ENCODE peak calls at places on chromosomes 4 and X, in four cellular contexts. One of them, this sample, is unnamed.

GRCh38 chr4:19945979-19946380 is 305.7 kb upstream of the SLIT2 start:
- DNase-seq in astrocyte of the spinal cord: peak
- DNase-seq in WTC11: no peak
- DNase-seq in epithelial cell of esophagus: peak
- DNase-seq in this sample: no peak

GRCh38 chr4:15331930-15332329 is 95.9 kb upstream of the C1QTNF7 start:
- DNase-seq in astrocyte of the spinal cord: no peak
- DNase-seq in WTC11: no peak
- DNase-seq in epithelial cell of esophagus: no peak
- DNase-seq in this sample: no peak

GRCh38 chr4:113003841-113004240 is 45.6 kb upstream of the ANK2 start:
- DNase-seq in astrocyte of the spinal cord: peak
- DNase-seq in WTC11: no peak
- DNase-seq in epithelial cell of esophagus: peak
- DNase-seq in this sample: no peak

GRCh38 chr4:184369871-184370270 is 104.5 kb downstream of the IRF2 start:
- DNase-seq in astrocyte of the spinal cord: no peak
- DNase-seq in WTC11: no peak
- DNase-seq in epithelial cell of esophagus: no peak
- DNase-seq in this sample: no peak

GRCh38 chr4:15521442-15522039 is 51.9 kb downstream of the CC2D2A start:
- DNase-seq in astrocyte of the spinal cord: peak
- DNase-seq in WTC11: no peak
- DNase-seq in epithelial cell of esophagus: no peak
- DNase-seq in this sample: no peak

GRCh38 chr4:114052227-114052626 is 72.8 kb upstream of the ARSJ start:
- DNase-seq in astrocyte of the spinal cord: no peak
- DNase-seq in WTC11: no peak
- DNase-seq in epithelial cell of esophagus: no peak
- DNase-seq in this sample: no peak

GRCh38 chr4:89109841-89110540 is 1.3 kb upstream of the TIGD2 start:
- DNase-seq in astrocyte of the spinal cord: no peak
- DNase-seq in WTC11: no peak
- DNase-seq in epithelial cell of esophagus: no peak
- DNase-seq in this sample: no peak

GRCh38 chr4:180059216-180059881 is 2183.9 kb upstream of the TENM3 start:
- DNase-seq in astrocyte of the spinal cord: peak
- DNase-seq in WTC11: peak
- DNase-seq in epithelial cell of esophagus: no peak
- DNase-seq in this sample: peak

GRCh38 chr4:98838977-98839618 is 89.8 kb downstream of the EIF4E start:
- DNase-seq in astrocyte of the spinal cord: peak
- DNase-seq in WTC11: no peak
- DNase-seq in epithelial cell of esophagus: peak
- DNase-seq in this sample: peak

GRCh38 chr4:56626963-56627362 is 54.1 kb downstream of the HOPX start:
- DNase-seq in astrocyte of the spinal cord: no peak
- DNase-seq in WTC11: no peak
- DNase-seq in epithelial cell of esophagus: no peak
- DNase-seq in this sample: no peak

GRCh38 chrX:15050395-15050794 is 177.2 kb downstream of the MOSPD2 start:
- DNase-seq in astrocyte of the spinal cord: no peak
- DNase-seq in WTC11: no peak
- DNase-seq in epithelial cell of esophagus: no peak
- DNase-seq in this sample: no peak

GRCh38 chr4:26028793-26029511 is 114.9 kb downstream of the SMIM20 start:
- DNase-seq in astrocyte of the spinal cord: peak
- DNase-seq in WTC11: peak
- DNase-seq in epithelial cell of esophagus: peak
- DNase-seq in this sample: peak

GRCh38 chrX:83984961-83985360 is 124.0 kb downstream of the CYLC1 start:
- DNase-seq in astrocyte of the spinal cord: no peak
- DNase-seq in WTC11: no peak
- DNase-seq in epithelial cell of esophagus: no peak
- DNase-seq in this sample: no peak

GRCh38 chr4:176745902-176746301 is 46.8 kb downstream of the VEGFC start:
- DNase-seq in astrocyte of the spinal cord: no peak
- DNase-seq in WTC11: no peak
- DNase-seq in epithelial cell of esophagus: peak
- DNase-seq in this sample: no peak

GRCh38 chr4:177308842-177309524 is 691 bp upstream of the NEIL3 start:
- DNase-seq in astrocyte of the spinal cord: no peak
- DNase-seq in WTC11: no peak
- DNase-seq in epithelial cell of esophagus: no peak
- DNase-seq in this sample: no peak

GRCh38 chr4:183504930-183505555 is at the start of gene ING2:
- DNase-seq in astrocyte of the spinal cord: no peak
- DNase-seq in WTC11: no peak
- DNase-seq in epithelial cell of esophagus: peak
- DNase-seq in this sample: no peak

GRCh38 chr4:106494066-106494465 is 125.5 kb upstream of the GIMD1 start:
- DNase-seq in astrocyte of the spinal cord: peak
- DNase-seq in WTC11: no peak
- DNase-seq in epithelial cell of esophagus: peak
- DNase-seq in this sample: no peak

GRCh38 chrX:39764441-39764914 is 333.3 kb downstream of the BCOR start:
- DNase-seq in astrocyte of the spinal cord: peak
- DNase-seq in WTC11: no peak
- DNase-seq in epithelial cell of esophagus: no peak
- DNase-seq in this sample: no peak

GRCh38 chr4:144820706-144821105 is 174.8 kb downstream of the HHIP start:
- DNase-seq in astrocyte of the spinal cord: peak
- DNase-seq in WTC11: no peak
- DNase-seq in epithelial cell of esophagus: no peak
- DNase-seq in this sample: no peak

GRCh38 chr4:76708986-76709385 is 189.0 kb downstream of the SOWAHB start:
- DNase-seq in astrocyte of the spinal cord: no peak
- DNase-seq in WTC11: no peak
- DNase-seq in epithelial cell of esophagus: no peak
- DNase-seq in this sample: no peak

GRCh38 chrX:23981222-23981621 is 45.8 kb downstream of the KLHL15 start:
- DNase-seq in astrocyte of the spinal cord: no peak
- DNase-seq in WTC11: no peak
- DNase-seq in epithelial cell of esophagus: no peak
- DNase-seq in this sample: no peak

GRCh38 chr4:41232406-41232805 is 18.1 kb upstream of the APBB2 start:
- DNase-seq in astrocyte of the spinal cord: no peak
- DNase-seq in WTC11: no peak
- DNase-seq in epithelial cell of esophagus: no peak
- DNase-seq in this sample: no peak

GRCh38 chrX:71870337-71871098 is 40.1 kb upstream of the NHSL2 start:
- DNase-seq in astrocyte of the spinal cord: peak
- DNase-seq in WTC11: peak
- DNase-seq in epithelial cell of esophagus: no peak
- DNase-seq in this sample: peak

GRCh38 chrX:134362560-134363089 is 97.3 kb upstream of the HPRT1 start:
- DNase-seq in astrocyte of the spinal cord: no peak
- DNase-seq in WTC11: no peak
- DNase-seq in epithelial cell of esophagus: no peak
- DNase-seq in this sample: no peak

GRCh38 chr4:147160908-147161513 is 215.3 kb upstream of the TTC29 start:
- DNase-seq in astrocyte of the spinal cord: peak
- DNase-seq in WTC11: no peak
- DNase-seq in epithelial cell of esophagus: peak
- DNase-seq in this sample: peak

GRCh38 chr4:175705407-175705806 is 106.7 kb downstream of the GPM6A start:
- DNase-seq in astrocyte of the spinal cord: peak
- DNase-seq in WTC11: peak
- DNase-seq in epithelial cell of esophagus: no peak
- DNase-seq in this sample: peak

GRCh38 chr4:140718240-140718639 is 37.9 kb downstream of the TBC1D9 start:
- DNase-seq in astrocyte of the spinal cord: peak
- DNase-seq in WTC11: no peak
- DNase-seq in epithelial cell of esophagus: peak
- DNase-seq in this sample: no peak

GRCh38 chrX:16699389-16699788 is 13.1 kb downstream of the CTPS2 start:
- DNase-seq in astrocyte of the spinal cord: no peak
- DNase-seq in WTC11: no peak
- DNase-seq in epithelial cell of esophagus: no peak
- DNase-seq in this sample: no peak

GRCh38 chr4:101349346-101350064 is 2.2 kb upstream of the PPP3CA start:
- DNase-seq in astrocyte of the spinal cord: no peak
- DNase-seq in WTC11: no peak
- DNase-seq in epithelial cell of esophagus: peak
- DNase-seq in this sample: no peak

GRCh38 chr4:1211951-1212545 is 36.9 kb downstream of the CTBP1 start:
- DNase-seq in astrocyte of the spinal cord: no peak
- DNase-seq in WTC11: no peak
- DNase-seq in epithelial cell of esophagus: no peak
- DNase-seq in this sample: no peak

GRCh38 chrX:154327026-154327820 is 31.6 kb downstream of the TKTL1 start:
- DNase-seq in astrocyte of the spinal cord: peak
- DNase-seq in WTC11: no peak
- DNase-seq in epithelial cell of esophagus: no peak
- DNase-seq in this sample: no peak

GRCh38 chr4:1360423-1361283 is 13.6 kb downstream of the UVSSA start:
- DNase-seq in astrocyte of the spinal cord: peak
- DNase-seq in WTC11: no peak
- DNase-seq in epithelial cell of esophagus: no peak
- DNase-seq in this sample: no peak

GRCh38 chr4:188437535-188437934 is 298.3 kb downstream of the TRIML1 start:
- DNase-seq in astrocyte of the spinal cord: no peak
- DNase-seq in WTC11: no peak
- DNase-seq in epithelial cell of esophagus: peak
- DNase-seq in this sample: no peak

GRCh38 chrX:70262952-70263567 is 3.1 kb upstream of the P2RY4 start:
- DNase-seq in astrocyte of the spinal cord: peak
- DNase-seq in WTC11: peak
- DNase-seq in epithelial cell of esophagus: peak
- DNase-seq in this sample: peak

GRCh38 chr4:608236-608635 is 17.1 kb upstream of the PDE6B start:
- DNase-seq in astrocyte of the spinal cord: no peak
- DNase-seq in WTC11: no peak
- DNase-seq in epithelial cell of esophagus: no peak
- DNase-seq in this sample: no peak

GRCh38 chr4:102687373-102687981 is 73.3 kb downstream of the MANBA start:
- DNase-seq in astrocyte of the spinal cord: peak
- DNase-seq in WTC11: no peak
- DNase-seq in epithelial cell of esophagus: peak
- DNase-seq in this sample: no peak

GRCh38 chr4:113678651-113679050 is 82.9 kb downstream of the CAMK2D start:
- DNase-seq in astrocyte of the spinal cord: no peak
- DNase-seq in WTC11: no peak
- DNase-seq in epithelial cell of esophagus: no peak
- DNase-seq in this sample: no peak

GRCh38 chr4:4269856-4270255 is 20.1 kb downstream of the LYAR start:
- DNase-seq in astrocyte of the spinal cord: peak
- DNase-seq in WTC11: no peak
- DNase-seq in epithelial cell of esophagus: peak
- DNase-seq in this sample: no peak

GRCh38 chr4:4274226-4274625 is 15.7 kb downstream of the LYAR start:
- DNase-seq in astrocyte of the spinal cord: no peak
- DNase-seq in WTC11: no peak
- DNase-seq in epithelial cell of esophagus: no peak
- DNase-seq in this sample: no peak

GRCh38 chr4:4270529-4270928 is 19.4 kb downstream of the LYAR start:
- DNase-seq in astrocyte of the spinal cord: no peak
- DNase-seq in WTC11: no peak
- DNase-seq in epithelial cell of esophagus: peak
- DNase-seq in this sample: no peak

GRCh38 chr4:4269326-4269725 is 20.6 kb downstream of the LYAR start:
- DNase-seq in astrocyte of the spinal cord: no peak
- DNase-seq in WTC11: no peak
- DNase-seq in epithelial cell of esophagus: no peak
- DNase-seq in this sample: no peak

GRCh38 chr4:4271912-4272311 is 18.0 kb downstream of the LYAR start:
- DNase-seq in astrocyte of the spinal cord: no peak
- DNase-seq in WTC11: no peak
- DNase-seq in epithelial cell of esophagus: no peak
- DNase-seq in this sample: no peak
- TF ChIP-seq CTCF in astrocyte of the spinal cord: no peak
- TF ChIP-seq CTCF in WTC11: no peak
- TF ChIP-seq CTCF in epithelial cell of esophagus: no peak
- TF ChIP-seq CTCF in this sample: no peak

GRCh38 chr4:74623041-74623440 is 171.3 kb downstream of the BTC start:
- DNase-seq in astrocyte of the spinal cord: no peak
- DNase-seq in WTC11: no peak
- DNase-seq in epithelial cell of esophagus: peak
- DNase-seq in this sample: peak
- TF ChIP-seq CTCF in astrocyte of the spinal cord: peak
- TF ChIP-seq CTCF in WTC11: peak
- TF ChIP-seq CTCF in epithelial cell of esophagus: peak
- TF ChIP-seq CTCF in this sample: peak

GRCh38 chrX:119728487-119728886 is 29.9 kb upstream of the SOWAHD start:
- DNase-seq in astrocyte of the spinal cord: no peak
- DNase-seq in WTC11: peak
- DNase-seq in epithelial cell of esophagus: no peak
- DNase-seq in this sample: no peak
- TF ChIP-seq CTCF in astrocyte of the spinal cord: no peak
- TF ChIP-seq CTCF in WTC11: no peak
- TF ChIP-seq CTCF in epithelial cell of esophagus: peak
- TF ChIP-seq CTCF in this sample: no peak

GRCh38 chr4:3320361-3321023 is 27.7 kb downstream of the RGS12 start:
- DNase-seq in astrocyte of the spinal cord: no peak
- DNase-seq in WTC11: no peak
- DNase-seq in epithelial cell of esophagus: no peak
- DNase-seq in this sample: no peak

GRCh38 chr4:3317011-3317655 is 24.3 kb downstream of the RGS12 start:
- DNase-seq in astrocyte of the spinal cord: no peak
- DNase-seq in WTC11: no peak
- DNase-seq in epithelial cell of esophagus: no peak
- DNase-seq in this sample: no peak

GRCh38 chr4:3316146-3316545 is 23.3 kb downstream of the RGS12 start:
- DNase-seq in astrocyte of the spinal cord: no peak
- DNase-seq in WTC11: no peak
- DNase-seq in epithelial cell of esophagus: no peak
- DNase-seq in this sample: no peak

GRCh38 chr4:3317656-3318211 is 24.9 kb downstream of the RGS12 start:
- DNase-seq in astrocyte of the spinal cord: no peak
- DNase-seq in WTC11: no peak
- DNase-seq in epithelial cell of esophagus: no peak
- DNase-seq in this sample: no peak

GRCh38 chr4:3318561-3319021 is 25.8 kb downstream of the RGS12 start:
- DNase-seq in astrocyte of the spinal cord: no peak
- DNase-seq in WTC11: peak
- DNase-seq in epithelial cell of esophagus: no peak
- DNase-seq in this sample: no peak
- TF ChIP-seq CTCF in astrocyte of the spinal cord: peak
- TF ChIP-seq CTCF in WTC11: peak
- TF ChIP-seq CTCF in epithelial cell of esophagus: no peak
- TF ChIP-seq CTCF in this sample: peak

This sample was measured in nephron progenitor cell.